ENCODE peak calls at places on chromosome 11, in seven cellular contexts. One of them, this sample, is unnamed. For H3K4me1, the result is how much of the 10 kb centered on the place peaks cover.

GRCh38 chr11:75275581-75275980 is 35.0 kb downstream of the TPBGL start:
- DNase-seq in ovary: no peak
- DNase-seq in esophagus squamous epithelium: peak
- DNase-seq in A549: no peak
- DNase-seq in tibial nerve: no peak
- DNase-seq in GM12878: no peak
- DNase-seq in K562: no peak
- DNase-seq in this sample: peak

GRCh38 chr11:105937331-105937730 is 84.7 kb downstream of the MSANTD4 start:
- DNase-seq in ovary: no peak
- DNase-seq in esophagus squamous epithelium: no peak
- DNase-seq in A549: no peak
- DNase-seq in tibial nerve: no peak
- DNase-seq in GM12878: no peak
- DNase-seq in K562: no peak
- DNase-seq in this sample: no peak

GRCh38 chr11:40273192-40273732 is 1186.2 kb downstream of the LRRC4C start:
- DNase-seq in ovary: no peak
- DNase-seq in esophagus squamous epithelium: no peak
- DNase-seq in A549: no peak
- DNase-seq in tibial nerve: no peak
- DNase-seq in GM12878: no peak
- DNase-seq in K562: no peak
- DNase-seq in this sample: no peak

GRCh38 chr11:123405123-123405592 is 24.9 kb upstream of the GRAMD1B start:
- DNase-seq in ovary: no peak
- DNase-seq in esophagus squamous epithelium: no peak
- DNase-seq in A549: no peak
- DNase-seq in tibial nerve: no peak
- DNase-seq in GM12878: no peak
- DNase-seq in K562: no peak
- DNase-seq in this sample: no peak

GRCh38 chr11:15707971-15708370 is 593.2 kb downstream of the INSC start:
- DNase-seq in ovary: peak
- DNase-seq in esophagus squamous epithelium: no peak
- DNase-seq in A549: peak
- DNase-seq in tibial nerve: peak
- DNase-seq in GM12878: no peak
- DNase-seq in K562: no peak
- DNase-seq in this sample: no peak

GRCh38 chr11:108718466-108718865 is 53.6 kb downstream of the DDX10 start:
- DNase-seq in ovary: no peak
- DNase-seq in esophagus squamous epithelium: no peak
- DNase-seq in A549: no peak
- DNase-seq in tibial nerve: no peak
- DNase-seq in GM12878: no peak
- DNase-seq in K562: no peak
- DNase-seq in this sample: no peak

GRCh38 chr11:43969543-43969942 is 27.1 kb downstream of the C11orf96 start:
- DNase-seq in ovary: no peak
- DNase-seq in esophagus squamous epithelium: no peak
- DNase-seq in A549: no peak
- DNase-seq in tibial nerve: no peak
- DNase-seq in GM12878: no peak
- DNase-seq in K562: no peak
- DNase-seq in this sample: no peak

GRCh38 chr11:64000026-64000739 is 13.9 kb downstream of the OTUB1 start:
- DNase-seq in ovary: peak
- DNase-seq in esophagus squamous epithelium: no peak
- DNase-seq in A549: no peak
- DNase-seq in tibial nerve: peak
- DNase-seq in GM12878: no peak
- DNase-seq in K562: no peak
- DNase-seq in this sample: peak

GRCh38 chr11:109320595-109320994 is 101.4 kb upstream of the C11orf87 start:
- DNase-seq in ovary: no peak
- DNase-seq in esophagus squamous epithelium: no peak
- DNase-seq in A549: no peak
- DNase-seq in tibial nerve: no peak
- DNase-seq in GM12878: no peak
- DNase-seq in K562: no peak
- DNase-seq in this sample: no peak

GRCh38 chr11:120929090-120929489 is 94.8 kb upstream of the TBCEL start:
- DNase-seq in ovary: no peak
- DNase-seq in esophagus squamous epithelium: no peak
- DNase-seq in A549: no peak
- DNase-seq in tibial nerve: no peak
- DNase-seq in GM12878: no peak
- DNase-seq in K562: no peak
- DNase-seq in this sample: no peak

GRCh38 chr11:16613401-16614381 is 124.8 kb upstream of the C11orf58 start:
- DNase-seq in ovary: peak
- DNase-seq in esophagus squamous epithelium: no peak
- DNase-seq in A549: peak
- DNase-seq in tibial nerve: peak
- DNase-seq in GM12878: no peak
- DNase-seq in K562: peak
- DNase-seq in this sample: peak

GRCh38 chr11:108224908-108225786 is 2.3 kb downstream of the ATM start:
- DNase-seq in ovary: no peak
- DNase-seq in esophagus squamous epithelium: no peak
- DNase-seq in A549: no peak
- DNase-seq in tibial nerve: no peak
- DNase-seq in GM12878: no peak
- DNase-seq in K562: no peak
- DNase-seq in this sample: peak

GRCh38 chr11:19498986-19499669 is 213.5 kb upstream of the NAV2 start:
- DNase-seq in ovary: no peak
- DNase-seq in esophagus squamous epithelium: no peak
- DNase-seq in A549: no peak
- DNase-seq in tibial nerve: no peak
- DNase-seq in GM12878: no peak
- DNase-seq in K562: no peak
- DNase-seq in this sample: no peak

GRCh38 chr11:79623375-79623774 is 182.5 kb upstream of the TENM4 start:
- DNase-seq in ovary: no peak
- DNase-seq in esophagus squamous epithelium: no peak
- DNase-seq in A549: no peak
- DNase-seq in tibial nerve: no peak
- DNase-seq in GM12878: no peak
- DNase-seq in K562: no peak
- DNase-seq in this sample: no peak

GRCh38 chr11:33634291-33634834 is 66.3 kb downstream of the C11orf91 start:
- DNase-seq in ovary: no peak
- DNase-seq in esophagus squamous epithelium: no peak
- DNase-seq in A549: peak
- DNase-seq in tibial nerve: no peak
- DNase-seq in GM12878: no peak
- DNase-seq in K562: no peak
- DNase-seq in this sample: no peak

GRCh38 chr11:13889566-13890214 is 72.8 kb upstream of the SPON1 start:
- DNase-seq in ovary: no peak
- DNase-seq in esophagus squamous epithelium: no peak
- DNase-seq in A549: no peak
- DNase-seq in tibial nerve: no peak
- DNase-seq in GM12878: no peak
- DNase-seq in K562: no peak
- DNase-seq in this sample: no peak

GRCh38 chr11:6223854-6224253 is 10.6 kb downstream of the FHIP1B start:
- DNase-seq in ovary: no peak
- DNase-seq in esophagus squamous epithelium: no peak
- DNase-seq in A549: no peak
- DNase-seq in tibial nerve: no peak
- DNase-seq in GM12878: no peak
- DNase-seq in K562: no peak
- DNase-seq in this sample: peak

GRCh38 chr11:71449596-71449995 is 1.4 kb upstream of the DHCR7 start:
- DNase-seq in ovary: no peak
- DNase-seq in esophagus squamous epithelium: no peak
- DNase-seq in A549: no peak
- DNase-seq in tibial nerve: no peak
- DNase-seq in GM12878: no peak
- DNase-seq in K562: peak
- DNase-seq in this sample: no peak

GRCh38 chr11:31921066-31921465 is 109.9 kb upstream of the PAX6 start:
- DNase-seq in ovary: no peak
- DNase-seq in esophagus squamous epithelium: no peak
- DNase-seq in A549: no peak
- DNase-seq in tibial nerve: no peak
- DNase-seq in GM12878: no peak
- DNase-seq in K562: no peak
- DNase-seq in this sample: no peak

GRCh38 chr11:79152511-79152910 is 288.3 kb downstream of the TENM4 start:
- DNase-seq in ovary: no peak
- DNase-seq in esophagus squamous epithelium: no peak
- DNase-seq in A549: no peak
- DNase-seq in tibial nerve: no peak
- DNase-seq in GM12878: no peak
- DNase-seq in K562: no peak
- DNase-seq in this sample: no peak

GRCh38 chr11:88089134-88089533 is 86.1 kb downstream of the RAB38 start:
- DNase-seq in ovary: no peak
- DNase-seq in esophagus squamous epithelium: no peak
- DNase-seq in A549: no peak
- DNase-seq in tibial nerve: no peak
- DNase-seq in GM12878: no peak
- DNase-seq in K562: no peak
- DNase-seq in this sample: no peak

DNA sequence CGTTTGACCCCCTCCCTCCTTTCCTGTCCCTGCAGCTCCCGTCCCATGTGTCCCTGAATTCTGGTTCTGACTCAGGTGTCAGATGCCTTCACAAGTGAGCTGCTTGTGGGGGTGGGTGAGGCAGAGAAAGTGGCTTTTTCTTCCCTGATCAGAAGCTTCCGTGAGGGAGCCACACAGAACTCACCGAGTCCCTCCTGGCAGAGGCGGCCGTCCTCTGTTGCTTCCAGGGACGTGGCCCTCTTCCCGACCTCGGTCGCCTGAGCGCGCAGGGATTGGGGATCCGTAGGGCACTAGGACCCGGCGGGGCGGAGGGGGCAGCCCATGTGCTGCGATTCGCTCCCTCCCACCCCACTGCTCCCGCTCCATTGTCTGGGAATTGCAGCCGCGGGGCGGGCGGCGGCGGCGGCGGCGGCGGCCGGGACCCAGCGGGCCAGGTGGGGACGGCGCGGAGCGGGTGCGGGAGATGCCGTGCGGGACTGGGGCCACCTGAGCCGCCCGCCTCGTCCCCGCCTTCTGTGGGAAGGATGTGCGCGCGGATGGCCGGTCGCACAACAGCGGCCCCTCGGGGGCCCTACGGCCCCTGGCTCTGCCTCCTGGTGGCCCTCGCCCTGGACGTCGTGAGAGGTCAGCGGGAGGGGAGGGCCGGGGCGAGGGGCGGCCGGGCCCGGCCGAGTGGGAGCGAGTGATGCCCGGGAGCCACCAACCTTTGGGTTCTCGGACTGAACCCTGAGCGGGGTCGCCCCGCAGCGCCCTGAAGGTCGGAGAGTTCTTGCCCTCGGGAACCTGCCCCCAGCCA is at the start of gene TMEM132A:
- DNase-seq in ovary: peak
- DNase-seq in esophagus squamous epithelium: no peak
- DNase-seq in A549: peak
- DNase-seq in tibial nerve: no peak
- DNase-seq in GM12878: no peak
- DNase-seq in K562: peak
- DNase-seq in this sample: peak
- TF ChIP-seq POLR2A in ovary: no peak
- TF ChIP-seq POLR2A in esophagus squamous epithelium: no peak
- TF ChIP-seq POLR2A in A549: peak
- TF ChIP-seq POLR2A in tibial nerve: peak
- TF ChIP-seq POLR2A in GM12878: peak
- TF ChIP-seq POLR2A in K562: no peak
- TF ChIP-seq POLR2A in this sample: no peak

GRCh38 chr11:77656362-77656761 is 18.8 kb upstream of the CLNS1A start:
- DNase-seq in ovary: no peak
- DNase-seq in esophagus squamous epithelium: no peak
- DNase-seq in A549: no peak
- DNase-seq in tibial nerve: no peak
- DNase-seq in GM12878: no peak
- DNase-seq in K562: peak
- DNase-seq in this sample: no peak
- H3K4me1 ChIP-seq in ovary: under half
- H3K4me1 ChIP-seq in esophagus squamous epithelium: under half
- H3K4me1 ChIP-seq in A549: under half
- H3K4me1 ChIP-seq in tibial nerve: under half
- H3K4me1 ChIP-seq in GM12878: under half
- H3K4me1 ChIP-seq in K562: under half
- H3K4me1 ChIP-seq in this sample: under half

GRCh38 chr11:8067929-8068575 is 13.0 kb upstream of the TUB start:
- DNase-seq in ovary: no peak
- DNase-seq in esophagus squamous epithelium: no peak
- DNase-seq in A549: no peak
- DNase-seq in tibial nerve: no peak
- DNase-seq in GM12878: no peak
- DNase-seq in K562: no peak
- DNase-seq in this sample: peak

GRCh38 chr11:8069771-8070170 is 11.2 kb upstream of the TUB start:
- DNase-seq in ovary: no peak
- DNase-seq in esophagus squamous epithelium: no peak
- DNase-seq in A549: no peak
- DNase-seq in tibial nerve: no peak
- DNase-seq in GM12878: no peak
- DNase-seq in K562: no peak
- DNase-seq in this sample: no peak

GRCh38 chr11:8067567-8067928 is 13.5 kb upstream of the TUB start:
- DNase-seq in ovary: no peak
- DNase-seq in esophagus squamous epithelium: no peak
- DNase-seq in A549: no peak
- DNase-seq in tibial nerve: no peak
- DNase-seq in GM12878: no peak
- DNase-seq in K562: no peak
- DNase-seq in this sample: no peak

GRCh38 chr11:8066911-8067455 is 14.0 kb upstream of the TUB start:
- DNase-seq in ovary: no peak
- DNase-seq in esophagus squamous epithelium: no peak
- DNase-seq in A549: no peak
- DNase-seq in tibial nerve: no peak
- DNase-seq in GM12878: no peak
- DNase-seq in K562: no peak
- DNase-seq in this sample: no peak

GRCh38 chr11:8068605-8069221 is 12.3 kb upstream of the TUB start:
- DNase-seq in ovary: peak
- DNase-seq in esophagus squamous epithelium: no peak
- DNase-seq in A549: peak
- DNase-seq in tibial nerve: peak
- DNase-seq in GM12878: no peak
- DNase-seq in K562: peak
- DNase-seq in this sample: peak
- TF ChIP-seq POLR2A in ovary: no peak
- TF ChIP-seq POLR2A in esophagus squamous epithelium: no peak
- TF ChIP-seq POLR2A in A549: no peak
- TF ChIP-seq POLR2A in tibial nerve: no peak
- TF ChIP-seq POLR2A in GM12878: no peak
- TF ChIP-seq POLR2A in K562: no peak
- TF ChIP-seq POLR2A in this sample: no peak

GRCh38 chr11:45850446-45850845 is 3.2 kb downstream of the CRY2 start:
- DNase-seq in ovary: no peak
- DNase-seq in esophagus squamous epithelium: no peak
- DNase-seq in A549: no peak
- DNase-seq in tibial nerve: no peak
- DNase-seq in GM12878: no peak
- DNase-seq in K562: no peak
- DNase-seq in this sample: no peak
- H3K4me1 ChIP-seq in ovary: under half
- H3K4me1 ChIP-seq in esophagus squamous epithelium: half or more
- H3K4me1 ChIP-seq in A549: under half
- H3K4me1 ChIP-seq in tibial nerve: half or more
- H3K4me1 ChIP-seq in GM12878: under half
- H3K4me1 ChIP-seq in K562: under half
- H3K4me1 ChIP-seq in this sample: under half

This sample was measured in spleen.